ENCODE peak calls at places on chromosomes 11 and 22, in nine cellular contexts. E is body of pancreas; I is tibial artery; F is left ventricle myocardium inferior; X is CD8-positive, alpha-beta memory T cell; A is thoracic aorta; Z is neural progenitor cell; R is fibroblast of mammary gland; D is aorta. L is an unnamed sample.

GRCh38 chr11:125941606-125942275 is 4.1 kb upstream of the VSIG10L2 start:
- DNase-seq in R (peak; percentile 31), X (no peak), F (peak; percentile 61), E (peak; percentile 68), Z (peak; percentile 80), I (peak; percentile 66), A (no peak), D (peak; percentile 79), L (no peak)

GRCh38 chr22:42461511-42461910 is 29.3 kb upstream of the NFAM1 start:
- DNase-seq in D (peak; percentile 16), X (no peak), A (no peak), R (no peak), F (no peak), Z (peak; percentile 58), I (no peak), E (no peak), L (no peak)

GRCh38 chr22:21698430-21699329 is 32.9 kb downstream of the PPIL2 start:
- DNase-seq in X (no peak), R (peak; percentile 7), A (no peak), D (peak; percentile 87), Z (peak; percentile 51), E (peak; percentile 29), I (peak; percentile 83), F (peak; percentile 70), L (no peak)

GRCh38 chr11:86669424-86669823 is 3.0 kb downstream of the ME3 start:
- DNase-seq in A (no peak), Z (no peak), X (no peak), F (no peak), R (no peak), E (no peak), D (no peak), I (no peak), L (no peak)

GRCh38 chr11:118912742-118913410 is 12.8 kb downstream of the BCL9L start:
- DNase-seq in I (no peak), X (no peak), Z (no peak), R (peak; percentile 37), F (no peak), A (no peak), E (peak; percentile 53), D (peak; percentile 76), L (no peak)

GRCh38 chr22:35498446-35498845 is 42.2 kb upstream of the RASD2 start:
- DNase-seq in A (no peak), R (no peak), Z (no peak), D (no peak), I (no peak), X (no peak), F (no peak), E (no peak), L (no peak)

GRCh38 chr11:115566185-115566765 is 62.1 kb upstream of the CADM1 start:
- DNase-seq in Z (no peak), X (no peak), A (no peak), R (no peak), E (no peak), D (no peak), I (no peak), F (no peak), L (peak; percentile 53)

GRCh38 chr22:38069372-38070249 is 12.4 kb downstream of the PICK1 start:
- DNase-seq in F (peak; percentile 83), E (no peak), R (peak; percentile 26), Z (peak; percentile 73), A (peak; percentile 88), X (no peak), I (peak; percentile 98), D (peak; percentile 95), L (no peak)

GRCh38 chr11:79313513-79313912 is 127.3 kb downstream of the TENM4 start:
- DNase-seq in E (no peak), R (no peak), X (no peak), Z (no peak), I (no peak), F (no peak), D (no peak), A (no peak), L (no peak)

GRCh38 chr11:128709402-128709801 is 15.5 kb downstream of the FLI1 start:
- DNase-seq in I (no peak), A (no peak), X (no peak), R (peak; percentile 71), E (no peak), D (no peak), Z (no peak), F (no peak), L (no peak)

GRCh38 chr11:15006139-15006759 is 34.1 kb upstream of the CALCA start:
- DNase-seq in D (no peak), F (no peak), I (no peak), E (no peak), R (peak; percentile 65), A (no peak), X (no peak), Z (peak; percentile 26), L (no peak)

GRCh38 chr11:86180415-86180814 is 64.1 kb upstream of the EED start:
- DNase-seq in I (no peak), E (no peak), R (no peak), F (no peak), Z (no peak), A (no peak), X (no peak), D (no peak), L (no peak)

GRCh38 chr11:68053117-68053516 is 14.3 kb downstream of the TCIRG1 start:
- DNase-seq in E (no peak), X (no peak), F (no peak), D (no peak), R (no peak), Z (no peak), A (no peak), I (no peak), L (no peak)

DNA sequence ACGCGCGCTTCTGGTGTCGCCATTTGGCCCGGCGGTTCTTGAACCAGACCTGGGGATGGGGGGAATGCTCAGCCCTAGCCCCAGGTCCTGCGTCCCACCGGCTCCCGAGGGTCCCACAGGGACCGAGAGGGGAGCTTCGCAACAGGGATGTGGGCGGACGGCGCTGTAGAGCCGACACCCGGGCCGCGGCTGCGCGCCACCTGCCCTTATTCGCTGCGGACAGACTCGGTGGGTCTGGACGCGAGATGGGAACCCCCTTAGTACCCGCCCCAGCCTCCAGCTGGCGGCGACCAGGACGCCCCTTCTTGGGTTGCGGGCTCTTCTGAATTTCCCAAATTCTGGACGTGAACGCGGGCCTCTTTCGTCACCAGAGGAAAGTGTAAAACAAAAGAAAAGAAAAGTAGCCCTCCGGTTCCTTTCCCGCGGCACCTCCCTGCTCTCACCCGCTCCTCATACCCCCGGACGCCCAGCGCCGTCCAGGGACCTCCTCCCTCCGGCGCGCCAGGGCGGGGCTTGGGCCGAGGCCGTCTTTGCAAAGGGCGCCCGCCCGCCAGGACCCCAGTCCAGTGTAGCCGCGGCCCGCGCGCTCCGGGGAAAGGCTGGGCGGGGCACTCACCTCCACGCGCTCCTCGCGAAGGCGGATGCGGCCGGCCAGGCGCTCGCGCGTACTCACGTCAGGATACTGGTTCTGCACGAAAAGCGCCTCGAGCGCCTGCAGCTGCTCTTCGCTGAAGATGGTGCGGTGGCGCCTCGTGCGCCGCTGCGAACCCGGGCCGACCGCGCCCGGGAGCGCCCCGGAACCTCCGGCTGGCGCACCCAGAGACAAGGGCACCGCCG is 827 bp downstream of the GSC2 start:
- DNase-seq in D (no peak), Z (peak; percentile 67), I (no peak), A (no peak), X (no peak), E (no peak), F (no peak), R (peak; percentile 12), L (no peak)
- H3K4me3 ChIP-seq in D (peak overlapping the region; percentile 9), Z (peak overlapping the region; percentile 40), I (peak overlapping the region; percentile 14), A (peak overlapping the region; percentile 42), X (no peak overlapping the region), E (no peak overlapping the region), F (peak overlapping the region; percentile 50), R (no peak overlapping the region), L (no peak overlapping the region)

GRCh38 chr11:71316701-71317100 is 64.3 kb upstream of the SHANK2 start:
- DNase-seq in A (no peak), E (no peak), Z (no peak), F (no peak), X (no peak), I (no peak), D (no peak), R (no peak), L (no peak)
- H3K4me3 ChIP-seq in A (no peak overlapping the region), E (no peak overlapping the region), Z (no peak overlapping the region), F (no peak overlapping the region), X (no peak overlapping the region), I (no peak overlapping the region), D (no peak overlapping the region), R (no peak overlapping the region), L (no peak overlapping the region)

DNA sequence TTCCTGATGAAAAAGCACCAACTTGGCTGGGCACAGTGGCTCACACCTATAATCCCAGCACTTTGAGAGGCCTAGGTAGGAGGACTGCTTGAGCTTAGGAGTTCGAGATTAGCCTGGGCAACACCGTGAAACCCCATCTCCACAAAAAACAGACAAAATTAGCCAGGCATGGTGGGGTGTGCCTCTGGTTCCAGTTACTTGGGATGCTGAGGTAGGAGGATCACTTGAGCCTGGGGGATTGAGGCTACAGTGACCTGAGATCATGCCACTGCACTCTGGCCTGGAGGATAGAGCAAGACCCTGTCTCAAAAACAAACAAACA is 3.0 kb downstream of the HPS4 start:
- DNase-seq in F (no peak), A (no peak), Z (no peak), E (no peak), I (peak; percentile 25), D (no peak), X (no peak), R (no peak), L (no peak)
- H3K4me3 ChIP-seq in F (no peak overlapping the region), A (no peak overlapping the region), Z (peak overlapping the region; percentile 23), E (no peak overlapping the region), I (no peak overlapping the region), D (no peak overlapping the region), X (no peak overlapping the region), R (no peak overlapping the region), L (no peak overlapping the region)

GRCh38 chr11:56909080-56909479 is 79.6 kb upstream of the OR5AK2 start:
- DNase-seq in R (no peak), X (no peak), A (no peak), I (no peak), D (no peak), Z (no peak), E (no peak), F (no peak), L (no peak)

GRCh38 chr11:56911312-56911711 is 77.4 kb upstream of the OR5AK2 start:
- DNase-seq in A (no peak), X (no peak), Z (no peak), R (peak; percentile 20), I (no peak), F (no peak), D (no peak), E (no peak), L (no peak)

GRCh38 chr11:56909563-56909962 is 79.2 kb upstream of the OR5AK2 start:
- DNase-seq in A (no peak), I (no peak), X (no peak), E (no peak), R (no peak), F (no peak), D (no peak), Z (no peak), L (no peak)

GRCh38 chr11:56910046-56910753 is 78.5 kb upstream of the OR5AK2 start:
- DNase-seq in F (no peak), X (no peak), I (no peak), A (no peak), R (no peak), E (peak; percentile 12), D (no peak), Z (no peak), L (no peak)

DNA sequence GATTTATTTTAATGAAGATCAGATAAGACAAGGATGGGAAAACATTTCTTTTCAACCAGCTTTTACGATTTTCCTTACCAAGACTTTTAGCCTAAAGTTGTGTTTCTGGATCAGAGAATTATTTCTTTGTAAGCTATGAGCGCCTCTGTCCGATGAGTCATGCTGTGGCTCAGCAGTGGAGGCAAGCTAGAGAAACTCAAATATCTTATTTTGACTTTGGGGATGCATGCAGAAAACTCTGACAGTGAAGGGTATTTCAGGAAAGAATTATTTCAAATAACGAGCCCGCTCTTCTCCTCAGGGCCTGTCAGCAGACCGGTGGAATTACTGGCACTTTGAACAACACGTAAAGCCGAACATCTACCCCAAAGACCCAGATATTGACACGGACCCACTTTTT is 77.9 kb upstream of the OR5AK2 start:
- DNase-seq in X (no peak), E (no peak), Z (no peak), F (no peak), I (no peak), A (no peak), D (no peak), R (peak; percentile 15), L (no peak)
- H3K4me3 ChIP-seq in X (no peak overlapping the region), E (no peak overlapping the region), Z (no peak overlapping the region), F (no peak overlapping the region), I (no peak overlapping the region), A (no peak overlapping the region), D (no peak overlapping the region), R (no peak overlapping the region), L (no peak overlapping the region)

L was measured in lower leg skin.